ENCODE peak calls at places on chromosomes 16 and 17, in eight cellular contexts. One of them, this sample, is unnamed.

GRCh38 chr17:61575352-61575975 is 15.6 kb downstream of the NACA2 start:
- DNase-seq in type B pancreatic cell: no peak
- DNase-seq in AG10803: no peak
- DNase-seq in endothelial cell: no peak
- DNase-seq in A549: no peak
- DNase-seq in RWPE2: no peak
- DNase-seq in WTC11: no peak
- DNase-seq in tibial nerve: no peak
- DNase-seq in this sample: no peak

GRCh38 chr17:45296003-45296832 is 20.6 kb downstream of the MAP3K14 start:
- DNase-seq in type B pancreatic cell: no peak
- DNase-seq in AG10803: no peak
- DNase-seq in tibial nerve: no peak
- DNase-seq in endothelial cell: no peak
- DNase-seq in WTC11: no peak
- DNase-seq in RWPE2: no peak
- DNase-seq in A549: no peak
- DNase-seq in this sample: no peak

GRCh38 chr17:540632-541031 is 174.0 kb downstream of the VPS53 start:
- DNase-seq in type B pancreatic cell: no peak
- DNase-seq in AG10803: no peak
- DNase-seq in WTC11: no peak
- DNase-seq in RWPE2: no peak
- DNase-seq in A549: no peak
- DNase-seq in tibial nerve: no peak
- DNase-seq in endothelial cell: no peak
- DNase-seq in this sample: no peak

GRCh38 chr17:42855048-42855596 is 4.1 kb downstream of the AOC3 start:
- DNase-seq in type B pancreatic cell: no peak
- DNase-seq in WTC11: no peak
- DNase-seq in RWPE2: no peak
- DNase-seq in endothelial cell: no peak
- DNase-seq in tibial nerve: no peak
- DNase-seq in AG10803: no peak
- DNase-seq in A549: no peak
- DNase-seq in this sample: no peak

GRCh38 chr16:64771273-64771672 is 350.6 kb downstream of the CDH11 start:
- DNase-seq in WTC11: no peak
- DNase-seq in type B pancreatic cell: no peak
- DNase-seq in tibial nerve: no peak
- DNase-seq in RWPE2: no peak
- DNase-seq in A549: no peak
- DNase-seq in AG10803: no peak
- DNase-seq in endothelial cell: no peak
- DNase-seq in this sample: no peak

GRCh38 chr17:2068101-2068518 is 13.2 kb downstream of the HIC1 start:
- DNase-seq in endothelial cell: no peak
- DNase-seq in WTC11: no peak
- DNase-seq in type B pancreatic cell: no peak
- DNase-seq in RWPE2: no peak
- DNase-seq in AG10803: peak
- DNase-seq in tibial nerve: no peak
- DNase-seq in A549: no peak
- DNase-seq in this sample: no peak

GRCh38 chr16:646679-647172 is 2.4 kb upstream of the WDR90 start:
- DNase-seq in WTC11: no peak
- DNase-seq in tibial nerve: no peak
- DNase-seq in type B pancreatic cell: no peak
- DNase-seq in A549: no peak
- DNase-seq in endothelial cell: no peak
- DNase-seq in AG10803: no peak
- DNase-seq in RWPE2: no peak
- DNase-seq in this sample: no peak

GRCh38 chr16:3021449-3022207 is 1.5 kb downstream of the TNFRSF12A start:
- DNase-seq in type B pancreatic cell: peak
- DNase-seq in RWPE2: peak
- DNase-seq in tibial nerve: peak
- DNase-seq in A549: peak
- DNase-seq in WTC11: peak
- DNase-seq in endothelial cell: peak
- DNase-seq in AG10803: peak
- DNase-seq in this sample: no peak

GRCh38 chr16:53511403-53512280 is 8.6 kb upstream of the AKTIP start:
- DNase-seq in RWPE2: no peak
- DNase-seq in AG10803: no peak
- DNase-seq in tibial nerve: no peak
- DNase-seq in A549: peak
- DNase-seq in type B pancreatic cell: no peak
- DNase-seq in WTC11: no peak
- DNase-seq in endothelial cell: no peak
- DNase-seq in this sample: no peak

GRCh38 chr17:42924891-42925290 is 24.3 kb downstream of the G6PC1 start:
- DNase-seq in endothelial cell: no peak
- DNase-seq in RWPE2: no peak
- DNase-seq in AG10803: no peak
- DNase-seq in tibial nerve: no peak
- DNase-seq in type B pancreatic cell: no peak
- DNase-seq in A549: no peak
- DNase-seq in WTC11: peak
- DNase-seq in this sample: no peak

GRCh38 chr16:57147381-57148191 is 38.3 kb downstream of the PSME3IP1 start:
- DNase-seq in endothelial cell: peak
- DNase-seq in type B pancreatic cell: no peak
- DNase-seq in tibial nerve: no peak
- DNase-seq in RWPE2: no peak
- DNase-seq in WTC11: no peak
- DNase-seq in A549: no peak
- DNase-seq in AG10803: peak
- DNase-seq in this sample: no peak

GRCh38 chr16:88526008-88526905 is 43.9 kb upstream of the ZC3H18 start:
- DNase-seq in WTC11: no peak
- DNase-seq in RWPE2: no peak
- DNase-seq in endothelial cell: no peak
- DNase-seq in type B pancreatic cell: no peak
- DNase-seq in A549: no peak
- DNase-seq in tibial nerve: no peak
- DNase-seq in AG10803: no peak
- DNase-seq in this sample: no peak

GRCh38 chr17:66228887-66229782 is at the start of gene APOH:
- DNase-seq in AG10803: no peak
- DNase-seq in endothelial cell: no peak
- DNase-seq in WTC11: no peak
- DNase-seq in type B pancreatic cell: no peak
- DNase-seq in tibial nerve: no peak
- DNase-seq in RWPE2: no peak
- DNase-seq in A549: peak
- DNase-seq in this sample: no peak

GRCh38 chr17:60135951-60136666 is 13.7 kb upstream of the CA4 start:
- DNase-seq in RWPE2: peak
- DNase-seq in A549: no peak
- DNase-seq in type B pancreatic cell: no peak
- DNase-seq in WTC11: no peak
- DNase-seq in tibial nerve: no peak
- DNase-seq in endothelial cell: peak
- DNase-seq in AG10803: no peak
- DNase-seq in this sample: no peak

GRCh38 chr17:55806745-55807466 is 56.1 kb downstream of the PCTP start:
- DNase-seq in type B pancreatic cell: no peak
- DNase-seq in endothelial cell: no peak
- DNase-seq in WTC11: no peak
- DNase-seq in AG10803: no peak
- DNase-seq in RWPE2: no peak
- DNase-seq in A549: no peak
- DNase-seq in tibial nerve: no peak
- DNase-seq in this sample: no peak

DNA sequence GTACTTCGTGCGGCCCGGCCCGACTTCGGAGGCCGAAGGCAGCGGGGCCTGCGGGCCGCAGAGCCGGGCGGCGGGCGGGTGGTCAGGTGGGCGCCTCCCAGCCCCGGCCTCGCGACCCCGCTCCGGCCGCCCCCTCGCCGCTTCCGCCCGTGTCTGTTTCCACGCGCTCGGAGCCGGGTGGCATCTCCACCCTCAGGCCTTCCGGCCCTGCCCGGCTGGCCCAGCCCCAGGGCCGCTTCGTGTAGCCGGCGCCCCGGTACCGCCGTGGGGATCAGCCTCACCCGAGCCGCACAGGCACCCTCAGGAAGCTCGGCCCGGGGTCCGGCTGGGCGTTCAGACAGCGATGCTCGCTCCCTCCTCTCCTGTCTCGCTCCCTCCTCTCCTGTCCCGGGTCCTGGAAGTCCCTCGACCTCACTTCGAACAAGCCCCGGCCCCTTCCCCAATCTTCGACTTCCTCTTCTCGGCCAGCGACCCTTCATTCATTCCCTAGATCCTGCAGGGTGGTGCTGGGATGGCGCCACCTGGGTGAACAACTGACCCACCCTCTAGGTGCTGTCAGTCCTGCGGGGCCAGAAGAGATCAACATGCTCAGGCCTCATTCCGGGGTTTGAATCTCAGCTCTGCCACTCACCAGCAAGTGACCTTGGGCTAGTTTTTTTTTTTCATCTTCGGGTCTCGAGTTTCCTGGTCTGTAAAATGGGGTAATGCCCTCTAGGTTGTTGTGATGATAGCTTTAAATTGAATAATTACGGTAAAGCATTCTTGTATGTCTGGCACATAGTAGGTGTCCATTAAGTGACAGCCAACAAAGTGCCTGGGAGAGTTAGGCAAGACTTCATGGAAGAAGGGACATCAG is 611 bp downstream of the VPS4A start:
- DNase-seq in RWPE2: no peak
- DNase-seq in WTC11: peak
- DNase-seq in endothelial cell: peak
- DNase-seq in tibial nerve: no peak
- DNase-seq in AG10803: peak
- DNase-seq in A549: peak
- DNase-seq in type B pancreatic cell: no peak
- DNase-seq in this sample: peak
- TF ChIP-seq CTCF in RWPE2: peak
- TF ChIP-seq CTCF in WTC11: no peak
- TF ChIP-seq CTCF in endothelial cell: no peak
- TF ChIP-seq CTCF in tibial nerve: no peak
- TF ChIP-seq CTCF in AG10803: no peak
- TF ChIP-seq CTCF in A549: no peak
- TF ChIP-seq CTCF in type B pancreatic cell: no peak
- TF ChIP-seq CTCF in this sample: no peak

GRCh38 chr16:27690604-27691003 is 140.7 kb downstream of the KATNIP start:
- DNase-seq in AG10803: peak
- DNase-seq in A549: peak
- DNase-seq in tibial nerve: no peak
- DNase-seq in WTC11: peak
- DNase-seq in RWPE2: no peak
- DNase-seq in type B pancreatic cell: no peak
- DNase-seq in endothelial cell: peak
- DNase-seq in this sample: no peak
- TF ChIP-seq CTCF in AG10803: peak
- TF ChIP-seq CTCF in A549: peak
- TF ChIP-seq CTCF in tibial nerve: peak
- TF ChIP-seq CTCF in WTC11: peak
- TF ChIP-seq CTCF in RWPE2: peak
- TF ChIP-seq CTCF in type B pancreatic cell: peak
- TF ChIP-seq CTCF in endothelial cell: peak
- TF ChIP-seq CTCF in this sample: peak

GRCh38 chr17:81400939-81401726 is 5.9 kb downstream of the BAHCC1 start:
- DNase-seq in RWPE2: no peak
- DNase-seq in AG10803: peak
- DNase-seq in type B pancreatic cell: no peak
- DNase-seq in tibial nerve: no peak
- DNase-seq in WTC11: no peak
- DNase-seq in endothelial cell: no peak
- DNase-seq in A549: no peak
- DNase-seq in this sample: no peak

GRCh38 chr17:81399481-81400153 is 4.4 kb downstream of the BAHCC1 start:
- DNase-seq in A549: peak
- DNase-seq in tibial nerve: no peak
- DNase-seq in endothelial cell: no peak
- DNase-seq in RWPE2: no peak
- DNase-seq in WTC11: peak
- DNase-seq in AG10803: no peak
- DNase-seq in type B pancreatic cell: no peak
- DNase-seq in this sample: no peak

GRCh38 chr17:81398855-81399451 is 3.7 kb downstream of the BAHCC1 start:
- DNase-seq in endothelial cell: no peak
- DNase-seq in type B pancreatic cell: no peak
- DNase-seq in A549: peak
- DNase-seq in AG10803: peak
- DNase-seq in WTC11: no peak
- DNase-seq in RWPE2: no peak
- DNase-seq in tibial nerve: no peak
- DNase-seq in this sample: no peak

GRCh38 chr17:81401727-81402529 is 6.7 kb downstream of the BAHCC1 start:
- DNase-seq in RWPE2: no peak
- DNase-seq in A549: peak
- DNase-seq in AG10803: peak
- DNase-seq in type B pancreatic cell: no peak
- DNase-seq in endothelial cell: no peak
- DNase-seq in tibial nerve: no peak
- DNase-seq in WTC11: peak
- DNase-seq in this sample: no peak

DNA sequence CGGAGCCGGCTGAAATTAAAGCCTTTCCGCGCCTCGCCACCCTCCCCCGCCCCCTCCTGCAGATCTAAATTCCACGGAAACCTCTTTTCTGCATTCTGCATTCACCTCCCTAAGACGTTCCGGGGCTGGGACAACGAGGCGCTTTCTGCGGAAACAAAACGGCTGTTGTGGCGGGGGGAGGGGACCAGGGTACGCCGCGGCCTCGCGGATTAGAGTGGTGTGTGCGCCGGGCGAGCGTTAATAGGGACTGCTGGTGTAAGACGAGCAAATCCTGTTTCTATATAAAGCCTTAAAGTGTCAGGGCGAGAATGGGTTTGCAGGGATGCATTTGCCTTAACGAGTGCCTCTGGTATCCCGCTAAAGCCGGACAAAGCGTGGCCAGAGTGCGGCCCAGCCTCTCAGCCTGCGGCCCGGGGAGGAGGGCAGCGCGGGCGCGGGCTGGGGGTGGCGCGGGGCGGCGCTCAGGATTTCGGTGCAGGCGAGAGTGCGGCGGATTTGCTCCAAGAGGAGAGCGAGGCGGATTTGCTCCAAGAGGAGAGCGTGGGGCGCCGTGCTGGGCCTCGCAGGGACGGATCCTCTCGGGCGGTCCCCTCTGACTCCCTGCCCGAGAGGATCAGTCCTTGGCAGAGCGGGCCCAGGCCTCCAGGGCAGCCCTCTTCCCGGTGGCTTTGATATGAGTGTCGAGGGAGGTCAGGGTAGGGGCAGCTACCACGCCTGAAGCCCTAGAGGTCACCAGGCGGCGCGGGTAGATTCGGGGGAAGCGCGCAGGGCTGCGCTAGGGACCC is 5.1 kb downstream of the BAHCC1 start:
- DNase-seq in RWPE2: no peak
- DNase-seq in A549: peak
- DNase-seq in endothelial cell: no peak
- DNase-seq in type B pancreatic cell: no peak
- DNase-seq in tibial nerve: no peak
- DNase-seq in WTC11: peak
- DNase-seq in AG10803: peak
- DNase-seq in this sample: no peak
- TF ChIP-seq CTCF in RWPE2: no peak
- TF ChIP-seq CTCF in A549: no peak
- TF ChIP-seq CTCF in endothelial cell: no peak
- TF ChIP-seq CTCF in type B pancreatic cell: no peak
- TF ChIP-seq CTCF in tibial nerve: no peak
- TF ChIP-seq CTCF in WTC11: no peak
- TF ChIP-seq CTCF in AG10803: no peak
- TF ChIP-seq CTCF in this sample: no peak

GRCh38 chr17:10614536-10615155 is 42.5 kb downstream of the MYH3 start:
- DNase-seq in AG10803: peak
- DNase-seq in WTC11: peak
- DNase-seq in tibial nerve: peak
- DNase-seq in type B pancreatic cell: no peak
- DNase-seq in RWPE2: no peak
- DNase-seq in A549: peak
- DNase-seq in endothelial cell: peak
- DNase-seq in this sample: no peak
- TF ChIP-seq CTCF in AG10803: peak
- TF ChIP-seq CTCF in WTC11: peak
- TF ChIP-seq CTCF in tibial nerve: peak
- TF ChIP-seq CTCF in type B pancreatic cell: peak
- TF ChIP-seq CTCF in RWPE2: peak
- TF ChIP-seq CTCF in A549: peak
- TF ChIP-seq CTCF in endothelial cell: peak
- TF ChIP-seq CTCF in this sample: peak

This sample was measured in mesothelial cell of epicardium.